ENCODE peak calls at places on chromosomes 2 and 18, in ten cellular contexts. H is heart right ventricle, B is A549, G is dorsolateral prefrontal cortex, U is GM23338, T is right lobe of liver, M is SJSA1, F is coronary artery, L is cardiac muscle cell, I is transverse colon. O is an unnamed sample.

GRCh38 chr2:237895544-237896506 is 36.4 kb downstream of the RAMP1 start:
- DNase-seq in L (no peak), G (peak; percentile 50), U (no peak), H (peak; percentile 71), I (peak; percentile 33), M (no peak), F (peak; percentile 94), T (no peak), B (no peak), O (peak; percentile 35)

GRCh38 chr2:136917281-136917680 is 151.9 kb downstream of the THSD7B start:
- DNase-seq in T (no peak), I (no peak), B (no peak), F (no peak), L (no peak), G (no peak), M (no peak), H (no peak), U (peak; percentile 29), O (no peak)

GRCh38 chr2:183010112-183010511 is 28.1 kb downstream of the NCKAP1 start:
- DNase-seq in T (no peak), H (peak; percentile 30), G (no peak), F (no peak), U (peak; percentile 86), L (peak; percentile 83), B (no peak), I (no peak), M (no peak), O (no peak)

GRCh38 chr2:61262699-61263098 is 100.7 kb downstream of the C2orf74 start:
- DNase-seq in H (no peak), G (no peak), F (no peak), T (no peak), L (no peak), I (no peak), U (no peak), B (no peak), M (no peak), O (no peak)

GRCh38 chr2:76280676-76281075 is 570.0 kb upstream of the GCFC2 start:
- DNase-seq in G (no peak), I (no peak), T (no peak), H (no peak), M (no peak), F (no peak), B (no peak), L (no peak), U (no peak), O (no peak)

GRCh38 chr2:67514515-67514914 is 117.4 kb downstream of the ETAA1 start:
- DNase-seq in G (no peak), L (no peak), B (no peak), I (no peak), H (no peak), F (no peak), M (peak; percentile 60), U (no peak), T (no peak), O (no peak)

GRCh38 chr2:36561223-36561944 is 36.6 kb downstream of the FEZ2 start:
- DNase-seq in H (peak; percentile 32), U (peak; percentile 40), M (peak; percentile 98), L (no peak), T (no peak), G (no peak), B (peak; percentile 72), F (no peak), I (peak; percentile 53), O (peak; percentile 12)

GRCh38 chr2:168050377-168050776 is 197.0 kb downstream of the STK39 start:
- DNase-seq in U (peak; percentile 73), B (no peak), L (no peak), F (no peak), H (no peak), T (no peak), G (no peak), I (no peak), M (no peak), O (no peak)

GRCh38 chr2:181371782-181372292 is 85.3 kb upstream of the ITGA4 start:
- DNase-seq in I (no peak), L (no peak), G (no peak), M (peak; percentile 94), F (no peak), H (no peak), U (no peak), B (no peak), T (no peak), O (no peak)

GRCh38 chr2:241842620-241843211 is 16.0 kb downstream of the PDCD1 start:
- DNase-seq in G (no peak), T (peak; percentile 57), U (no peak), L (no peak), H (peak; percentile 60), B (no peak), M (no peak), F (peak; percentile 79), I (peak; percentile 65), O (peak; percentile 29)
- H3K4me3 ChIP-seq in G (no peak overlapping the region), T (no peak overlapping the region), U (peak overlapping the region; percentile 34), L (no peak overlapping the region), H (peak overlapping the region; percentile 32), B (no peak overlapping the region), M (no peak overlapping the region), F (peak overlapping the region; percentile 75), I (no peak overlapping the region), O (no peak overlapping the region)

GRCh38 chr2:231387904-231388724 is 7.4 kb upstream of the B3GNT7 start:
- DNase-seq in B (no peak), T (no peak), L (peak; percentile 41), G (peak; percentile 96), M (peak; percentile 66), H (peak; percentile 63), F (no peak), I (no peak), U (no peak), O (no peak)
- H3K27ac ChIP-seq in B (peak overlapping the region; percentile 70), T (no peak overlapping the region), L (peak overlapping the region; percentile 60), G (peak overlapping the region; percentile 92), M (peak overlapping the region; percentile 36), H (peak overlapping the region; percentile 58), F (peak overlapping the region; percentile 40), I (peak overlapping the region; percentile 20), U (no peak overlapping the region), O (no peak overlapping the region)

GRCh38 chr2:221323513-221323912 is 248.6 kb downstream of the EPHA4 start:
- DNase-seq in L (no peak), U (no peak), T (no peak), M (no peak), I (no peak), F (no peak), H (no peak), G (no peak), B (no peak), O (no peak)
- H3K4me3 ChIP-seq in L (no peak overlapping the region), U (no peak overlapping the region), T (no peak overlapping the region), M (no peak overlapping the region), I (no peak overlapping the region), F (no peak overlapping the region), H (no peak overlapping the region), G (no peak overlapping the region), B (no peak overlapping the region), O (no peak overlapping the region)

DNA sequence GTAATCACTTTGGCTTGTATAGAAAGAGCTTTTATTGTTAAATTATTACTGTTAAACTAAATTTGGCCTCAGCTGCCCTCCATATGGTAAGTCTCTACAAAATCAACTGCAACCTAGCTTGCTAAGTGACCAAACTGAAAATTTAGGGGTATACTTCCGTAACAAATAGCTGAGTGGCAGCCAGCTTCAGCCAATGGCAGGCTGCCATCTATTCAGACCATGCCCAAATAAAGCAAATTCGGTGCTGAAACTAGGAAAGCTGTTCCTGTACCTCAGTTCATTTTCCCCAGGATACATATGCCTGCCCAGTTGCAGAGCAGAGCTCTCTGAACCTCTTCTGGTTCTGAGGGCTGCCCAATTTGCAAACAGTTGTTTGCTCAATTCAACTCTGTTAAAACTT is 94.8 kb downstream of the EML6 start:
- DNase-seq in U (no peak), G (no peak), B (no peak), L (no peak), F (no peak), I (no peak), M (no peak), T (no peak), H (no peak), O (peak; percentile 30)
- H3K27ac ChIP-seq in U (no peak overlapping the region), G (no peak overlapping the region), B (no peak overlapping the region), L (no peak overlapping the region), F (no peak overlapping the region), I (no peak overlapping the region), M (no peak overlapping the region), T (no peak overlapping the region), H (no peak overlapping the region), O (no peak overlapping the region)

GRCh38 chr18:32769242-32770180 is 3.3 kb downstream of the KLHL14 start:
- DNase-seq in B (no peak), M (no peak), I (no peak), F (no peak), T (no peak), L (peak; percentile 55), G (no peak), U (peak; percentile 69), H (no peak), O (no peak)

GRCh38 chr18:32768646-32769206 is 4.1 kb downstream of the KLHL14 start:
- DNase-seq in B (no peak), M (no peak), H (no peak), F (no peak), T (no peak), I (no peak), G (no peak), U (no peak), L (no peak), O (no peak)

GRCh38 chr18:32770651-32771168 is 2.1 kb downstream of the KLHL14 start:
- DNase-seq in H (no peak), I (no peak), U (peak; percentile 51), G (no peak), L (no peak), B (no peak), M (no peak), F (no peak), T (no peak), O (peak; percentile 11)

GRCh38 chr18:32771169-32771751 is 1.6 kb downstream of the KLHL14 start:
- DNase-seq in M (no peak), T (no peak), I (no peak), U (peak; percentile 63), B (no peak), F (no peak), L (peak; percentile 72), G (no peak), H (no peak), O (peak; percentile 2)

GRCh38 chr18:32770181-32770650 is 2.6 kb downstream of the KLHL14 start:
- DNase-seq in L (peak; percentile 49), F (no peak), I (no peak), M (no peak), H (no peak), T (no peak), U (no peak), B (no peak), G (no peak), O (no peak)
- H3K4me3 ChIP-seq in L (peak overlapping the region; percentile 85), F (peak overlapping the region; percentile 67), I (no peak overlapping the region), M (no peak overlapping the region), H (peak overlapping the region; percentile 59), T (no peak overlapping the region), U (peak overlapping the region; percentile 88), B (no peak overlapping the region), G (peak overlapping the region; percentile 36), O (no peak overlapping the region)

GRCh38 chr18:48453330-48454063 is 44.3 kb upstream of the ZBTB7C start:
- DNase-seq in I (no peak), U (no peak), T (peak; percentile 50), B (no peak), H (no peak), G (no peak), L (no peak), F (no peak), M (no peak), O (no peak)
- H3K27ac ChIP-seq in I (no peak overlapping the region), U (no peak overlapping the region), T (peak overlapping the region; percentile 43), B (no peak overlapping the region), H (no peak overlapping the region), G (no peak overlapping the region), L (no peak overlapping the region), F (peak overlapping the region; percentile 51), M (no peak overlapping the region), O (peak overlapping the region; percentile 69)